ENCODE peak calls at places on chromosome 20, in ten cellular contexts. W is stomach, U is spleen, T is HepG2, I is HCT116, E is upper lobe of left lung, P is transverse colon, G is esophagus muscularis mucosa, H is endothelial cell of umbilical vein, J is breast epithelium. K is an unnamed sample.

GRCh38 chr20:1177680-1178079 is 7.1 kb downstream of the TMEM74B start:
- DNase-seq in W (no peak), U (no peak), T (peak; percentile 64), I (peak; percentile 21), E (no peak), P (no peak), G (no peak), H (no peak), J (no peak), K (no peak)

GRCh38 chr20:21184810-21185209 is 58.9 kb downstream of the KIZ start:
- DNase-seq in W (no peak), U (no peak), T (peak; percentile 71), I (no peak), E (peak; percentile 23), P (no peak), G (no peak), H (no peak), J (no peak), K (no peak)

GRCh38 chr20:21981607-21982344 is 276.3 kb downstream of the PAX1 start:
- DNase-seq in W (no peak), U (no peak), T (peak; percentile 65), I (no peak), E (no peak), P (no peak), G (no peak), H (no peak), J (no peak), K (no peak)

GRCh38 chr20:44039741-44040140 is 125.1 kb downstream of the TOX2 start:
- DNase-seq in W (peak; percentile 16), U (peak; percentile 41), T (no peak), I (no peak), E (no peak), P (no peak), G (no peak), H (no peak), J (peak; percentile 4), K (no peak)

GRCh38 chr20:13142143-13142542 is 78.9 kb upstream of the ISM1 start:
- DNase-seq in W (no peak), U (no peak), T (peak; percentile 35), I (no peak), E (no peak), P (no peak), G (no peak), H (no peak), J (no peak), K (no peak)

GRCh38 chr20:23143098-23143497 is 57.0 kb upstream of the CD93 start:
- DNase-seq in W (peak; percentile 54), U (no peak), T (peak; percentile 71), I (peak; percentile 47), E (peak; percentile 87), P (peak; percentile 37), G (no peak), H (peak; percentile 94), J (no peak), K (peak; percentile 78)

GRCh38 chr20:45016089-45016641 is 49.9 kb downstream of the STK4 start:
- DNase-seq in W (no peak), U (no peak), T (no peak), I (no peak), E (no peak), P (no peak), G (no peak), H (no peak), J (no peak), K (no peak)

GRCh38 chr20:18001131-18001921 is 32.5 kb downstream of the MGME1 start:
- DNase-seq in W (peak; percentile 75), U (no peak), T (peak; percentile 90), I (no peak), E (peak; percentile 68), P (peak; percentile 44), G (peak; percentile 94), H (no peak), J (peak; percentile 90), K (no peak)

GRCh38 chr20:10527781-10528180 is 92.7 kb downstream of the SLX4IP start:
- DNase-seq in W (no peak), U (no peak), T (no peak), I (no peak), E (no peak), P (no peak), G (no peak), H (no peak), J (no peak), K (no peak)

DNA sequence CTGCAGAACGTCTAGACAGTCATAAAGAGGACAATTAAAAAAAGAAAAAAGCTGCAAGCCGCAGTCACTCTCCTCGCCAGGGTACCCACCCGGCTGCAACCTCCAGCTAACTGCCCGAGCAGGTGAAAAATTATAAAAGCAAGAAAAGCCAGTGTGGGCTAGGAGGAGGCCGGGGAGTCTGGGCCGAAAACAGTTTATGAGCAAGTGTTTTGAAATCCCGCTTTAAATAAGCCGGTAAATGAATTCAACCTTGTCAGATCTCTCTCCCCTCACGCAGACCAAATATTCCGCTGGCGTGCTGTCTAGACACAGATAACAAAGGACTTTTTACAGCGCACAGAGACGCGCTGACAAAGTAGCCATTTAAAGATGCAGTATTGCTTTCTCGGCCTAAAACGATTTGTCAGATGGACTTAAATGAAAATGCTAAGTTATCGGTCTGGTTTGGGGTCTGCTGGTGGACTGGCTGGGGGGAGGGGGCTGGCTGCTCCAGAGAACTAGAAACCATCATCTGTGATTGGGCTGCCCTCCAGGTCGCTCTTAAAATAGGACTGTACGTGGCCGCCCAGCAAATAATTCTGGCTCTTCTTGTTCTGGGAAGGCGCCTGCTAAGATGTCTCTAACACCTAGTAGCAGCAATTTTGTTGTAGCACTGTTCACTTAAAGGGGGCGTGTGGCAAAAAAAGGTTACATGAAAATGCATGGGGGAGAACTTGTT is 24.5 kb downstream of the PMEPA1 start:
- DNase-seq in W (no peak), U (no peak), T (no peak), I (no peak), E (no peak), P (no peak), G (no peak), H (no peak), J (no peak), K (no peak)
- H3K4me1 ChIP-seq in W (peaks cover 18% of the 10 kb centered on the region), U (peaks cover 15% of the 10 kb centered on the region), T (no peaks in the 10 kb centered on the region), I (no peaks in the 10 kb centered on the region), E (peaks cover 10% of the 10 kb centered on the region), P (peaks cover 11% of the 10 kb centered on the region), G (peaks cover 63% of the 10 kb centered on the region), H (peaks cover 6% of the 10 kb centered on the region), J (peaks cover 12% of the 10 kb centered on the region), K (peaks cover 53% of the 10 kb centered on the region)

GRCh38 chr20:62880935-62881661 is 19.5 kb upstream of the TCFL5 start:
- DNase-seq in W (no peak), U (no peak), T (no peak), I (no peak), E (no peak), P (no peak), G (no peak), H (no peak), J (no peak), K (no peak)
- TF ChIP-seq POLR2AphosphoS5 in W (no peak), U (peak; percentile 64), T (no peak), I (no peak), E (no peak), P (no peak), G (no peak), H (no peak), J (no peak), K (no peak)

DNA sequence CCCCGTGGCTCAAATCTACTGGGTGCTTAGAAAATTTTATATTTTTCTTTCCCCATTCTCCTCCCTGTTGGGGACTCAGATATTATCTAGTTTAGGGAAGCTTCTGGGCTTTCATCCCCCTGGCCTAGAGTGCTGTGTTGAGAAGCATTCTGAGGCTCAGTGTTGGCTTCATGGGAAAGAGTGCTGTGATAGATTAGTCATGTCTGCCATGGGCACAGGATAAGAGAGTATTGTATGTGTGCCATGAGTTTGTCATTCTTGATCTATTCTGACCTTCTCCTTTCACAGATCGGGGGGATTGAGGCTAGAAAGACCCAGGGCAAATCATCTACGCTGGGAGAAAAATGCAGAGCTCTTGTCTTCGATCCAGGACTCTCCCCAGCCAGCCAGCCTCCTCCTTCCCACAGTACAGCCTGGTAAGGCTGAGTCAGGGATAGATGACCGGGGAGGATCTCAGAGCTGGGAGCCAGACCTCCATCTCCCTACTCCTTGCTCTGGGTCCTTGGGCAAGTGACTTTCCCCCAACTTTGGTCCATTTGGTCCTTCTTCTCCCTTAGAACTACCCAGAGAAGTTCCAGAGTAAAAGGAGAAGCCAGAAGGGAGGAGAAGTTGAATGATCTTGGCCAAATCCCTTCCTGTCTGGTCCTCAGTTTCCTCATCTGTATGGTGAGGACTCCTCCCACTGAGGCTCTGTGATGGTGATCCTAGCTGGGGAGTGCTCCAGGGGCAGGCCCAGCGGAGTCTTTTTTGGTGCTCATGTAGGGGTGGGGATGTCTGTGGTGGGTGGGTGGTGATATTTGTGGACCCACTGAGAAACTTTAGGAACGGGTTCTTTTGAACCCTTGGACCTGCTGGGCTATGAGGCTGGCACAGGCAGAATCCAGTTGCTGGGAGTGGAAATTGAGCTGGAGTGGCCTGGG is 5.0 kb downstream of the SRC start:
- DNase-seq in W (no peak), U (peak; percentile 40), T (no peak), I (no peak), E (no peak), P (no peak), G (no peak), H (no peak), J (no peak), K (no peak)
- H3K4me1 ChIP-seq in W (peaks cover 79% of the 10 kb centered on the region), U (no peaks in the 10 kb centered on the region), T (peaks cover 68% of the 10 kb centered on the region), I (no peaks in the 10 kb centered on the region), E (peaks cover 35% of the 10 kb centered on the region), P (peaks cover 21% of the 10 kb centered on the region), G (peaks cover 4% of the 10 kb centered on the region), H (peaks cover 11% of the 10 kb centered on the region), J (peaks cover 2% of the 10 kb centered on the region), K (no peaks in the 10 kb centered on the region)

DNA sequence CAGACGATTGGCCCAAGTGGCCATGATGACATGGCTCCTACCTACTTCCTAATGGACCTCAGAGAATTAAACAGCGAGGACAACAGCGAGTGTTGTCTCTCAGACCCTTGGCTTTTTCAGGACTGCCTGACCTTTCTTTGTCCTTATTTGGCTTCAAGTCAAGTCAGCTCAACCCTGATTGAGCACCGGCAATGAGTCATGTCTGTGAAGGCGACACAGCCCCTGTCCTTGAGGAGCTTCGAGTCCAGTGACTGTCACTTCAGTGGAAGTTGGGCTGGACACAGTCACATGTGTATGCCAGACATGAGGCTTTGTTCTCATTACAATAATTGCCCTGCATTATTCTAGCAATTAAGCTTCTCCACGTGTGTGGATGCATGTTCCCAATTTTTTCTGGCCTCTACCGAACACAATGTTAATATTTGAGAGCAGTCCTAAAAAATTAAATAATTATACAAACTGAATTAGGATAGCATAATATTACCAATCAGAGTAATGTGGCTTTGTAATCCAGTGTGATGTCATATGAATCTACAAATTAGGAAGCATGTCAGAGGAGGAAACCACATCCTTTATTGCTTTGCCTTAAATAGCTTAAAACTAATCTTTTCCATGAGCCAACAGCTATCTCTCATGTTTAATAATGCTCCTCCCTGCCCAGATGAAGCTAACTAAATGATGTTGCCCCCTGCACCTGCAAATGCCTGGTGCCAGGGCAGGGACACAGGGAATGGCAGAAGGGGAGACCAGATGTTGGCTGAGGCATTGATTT is 178.6 kb downstream of the CDH26 start:
- DNase-seq in W (no peak), U (no peak), T (no peak), I (no peak), E (no peak), P (no peak), G (peak; percentile 39), H (no peak), J (no peak), K (no peak)
- TF ChIP-seq POLR2AphosphoS5 in W (no peak), U (no peak), T (no peak), I (no peak), E (no peak), P (no peak), G (no peak), H (no peak), J (no peak), K (no peak)

DNA sequence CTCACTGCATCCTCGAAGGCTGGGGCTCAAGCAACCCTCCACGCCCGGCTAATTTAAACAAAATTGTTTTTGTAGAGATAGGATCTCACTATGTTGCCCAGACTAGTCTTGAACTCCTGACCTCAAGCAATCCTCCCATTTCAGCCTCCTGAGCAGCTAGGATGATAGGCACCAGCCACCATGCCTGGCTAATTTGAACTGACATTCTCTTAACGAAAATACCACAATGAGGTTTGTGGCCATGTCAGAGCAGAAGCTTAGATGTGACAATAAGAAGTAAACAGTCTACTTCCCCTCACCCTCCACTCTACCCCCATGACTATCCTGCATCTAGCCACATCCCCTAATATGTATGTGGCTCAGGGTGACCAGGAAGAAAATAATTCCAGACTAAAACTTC is 74.8 kb upstream of the PLCB4 start:
- DNase-seq in W (no peak), U (no peak), T (no peak), I (no peak), E (no peak), P (no peak), G (no peak), H (no peak), J (no peak), K (no peak)
- H3K4me1 ChIP-seq in W (no peaks in the 10 kb centered on the region), U (no peaks in the 10 kb centered on the region), T (no peaks in the 10 kb centered on the region), I (no peaks in the 10 kb centered on the region), E (no peaks in the 10 kb centered on the region), P (no peaks in the 10 kb centered on the region), G (no peaks in the 10 kb centered on the region), H (no peaks in the 10 kb centered on the region), J (no peaks in the 10 kb centered on the region), K (no peaks in the 10 kb centered on the region)

K was measured in Panc1.